ENCODE peak calls at places on chromosome X, in ten cellular contexts. V is MM.1S; J is fibroblast of the aortic adventitia; O is astrocyte of the spinal cord; D is right atrium auricular region; Q is ovary; G is Peyer's patch; M is fibroblast of mammary gland; I is CD8-positive, alpha-beta T cell; R is A549. H is an unnamed sample.

GRCh38 chrX:115413246-115413878 is 123.8 kb downstream of the LUZP4 start:
- DNase-seq in V (no peak), J (no peak), O (peak), D (no peak), Q (no peak), G (no peak), M (no peak), I (no peak), R (no peak), H (no peak)

GRCh38 chrX:108199691-108200090 is 108.1 kb downstream of the ATG4A start:
- DNase-seq in V (peak), J (peak), O (peak), D (no peak), Q (no peak), G (no peak), M (peak), I (no peak), R (peak), H (no peak)

GRCh38 chrX:63513825-63514574 is 162.9 kb upstream of the SPIN4 start:
- DNase-seq in V (no peak), J (peak), O (peak), D (no peak), Q (no peak), G (no peak), M (peak), I (no peak), R (no peak), H (no peak)

GRCh38 chrX:87583679-87584078 is 66.1 kb downstream of the KLHL4 start:
- DNase-seq in V (peak), J (peak), O (no peak), D (no peak), Q (no peak), G (no peak), M (peak), I (no peak), R (no peak), H (no peak)

GRCh38 chrX:112851161-112851779 is 10.6 kb upstream of the AMOT start:
- DNase-seq in V (peak), J (peak), O (no peak), D (no peak), Q (no peak), G (no peak), M (no peak), I (no peak), R (no peak), H (no peak)

GRCh38 chrX:118974908-118975671 is 672 bp downstream of the LONRF3 start:
- DNase-seq in V (peak), J (no peak), O (no peak), D (no peak), Q (peak), G (peak), M (no peak), I (peak), R (no peak), H (no peak)

GRCh38 chrX:29478336-29479069 is 736.9 kb upstream of the MAGEB2 start:
- DNase-seq in V (peak), J (peak), O (peak), D (no peak), Q (no peak), G (no peak), M (peak), I (no peak), R (peak), H (no peak)

GRCh38 chrX:96407501-96407900 is 277.1 kb upstream of the DIAPH2 start:
- DNase-seq in V (no peak), J (peak), O (peak), D (no peak), Q (no peak), G (no peak), M (peak), I (no peak), R (peak), H (no peak)

GRCh38 chrX:38489341-38489740 is 72.0 kb upstream of the TSPAN7 start:
- DNase-seq in V (no peak), J (no peak), O (no peak), D (no peak), Q (no peak), G (no peak), M (no peak), I (no peak), R (no peak), H (no peak)

GRCh38 chrX:131841496-131842410 is 181.3 kb upstream of the STK26 start:
- DNase-seq in V (peak), J (peak), O (peak), D (no peak), Q (no peak), G (peak), M (peak), I (peak), R (peak), H (no peak)

GRCh38 chrX:126030021-126030420 is 136.1 kb downstream of the DCAF12L2 start:
- DNase-seq in V (no peak), J (no peak), O (no peak), D (no peak), Q (no peak), G (no peak), M (no peak), I (no peak), R (no peak), H (no peak)

GRCh38 chrX:2220829-2221567 is 279.8 kb downstream of the DHRSX start:
- DNase-seq in V (no peak), J (no peak), O (no peak), D (no peak), Q (no peak), G (no peak), M (no peak), I (no peak), R (no peak), H (no peak)

GRCh38 chrX:154779261-154779660 is 16.6 kb downstream of the DKC1 start:
- DNase-seq in V (no peak), J (peak), O (peak), D (no peak), Q (no peak), G (no peak), M (peak), I (no peak), R (no peak), H (no peak)

GRCh38 chrX:102712967-102713677 is 874 bp downstream of the GPRASP2 start:
- DNase-seq in V (no peak), J (peak), O (peak), D (peak), Q (peak), G (peak), M (peak), I (no peak), R (peak), H (no peak)

GRCh38 chrX:103585421-103586313 is at the start of gene TCEAL4:
- DNase-seq in V (peak), J (peak), O (no peak), D (no peak), Q (peak), G (peak), M (peak), I (peak), R (peak), H (no peak)

GRCh38 chrX:141897690-141898089 is 6.0 kb upstream of the MAGEC1 start:
- DNase-seq in V (no peak), J (no peak), O (no peak), D (no peak), Q (no peak), G (no peak), M (no peak), I (no peak), R (no peak), H (no peak)

GRCh38 chrX:129700536-129700935 is 38.2 kb upstream of the XPNPEP2 start:
- DNase-seq in V (no peak), J (no peak), O (no peak), D (no peak), Q (no peak), G (no peak), M (no peak), I (no peak), R (no peak), H (no peak)

GRCh38 chrX:3346436-3347329 is at the start of gene MXRA5:
- DNase-seq in V (no peak), J (peak), O (peak), D (no peak), Q (peak), G (no peak), M (peak), I (no peak), R (no peak), H (peak)

GRCh38 chrX:38129366-38129765 is 91.3 kb downstream of the SRPX start:
- DNase-seq in V (no peak), J (no peak), O (no peak), D (no peak), Q (no peak), G (no peak), M (no peak), I (no peak), R (no peak), H (no peak)

GRCh38 chrX:123425904-123426303 is 241.8 kb downstream of the GRIA3 start:
- DNase-seq in V (no peak), J (peak), O (peak), D (no peak), Q (no peak), G (no peak), M (peak), I (no peak), R (no peak), H (no peak)

GRCh38 chrX:30504309-30504708 is 73.3 kb downstream of the TASL start:
- DNase-seq in V (peak), J (peak), O (peak), D (no peak), Q (no peak), G (no peak), M (peak), I (no peak), R (no peak), H (no peak)

GRCh38 chrX:64321507-64321906 is 73.7 kb downstream of the MTMR8 start:
- DNase-seq in V (no peak), J (no peak), O (no peak), D (no peak), Q (no peak), G (no peak), M (no peak), I (no peak), R (no peak), H (no peak)

GRCh38 chrX:22116585-22117546 is 84.7 kb downstream of the PHEX start:
- DNase-seq in V (no peak), J (no peak), O (no peak), D (no peak), Q (no peak), G (no peak), M (no peak), I (no peak), R (no peak), H (no peak)

GRCh38 chrX:120125444-120125843 is 9.7 kb upstream of the RHOXF1 start:
- DNase-seq in V (no peak), J (peak), O (no peak), D (no peak), Q (peak), G (no peak), M (peak), I (no peak), R (no peak), H (no peak)

GRCh38 chrX:102155806-102156179 is at the start of gene BEX5:
- DNase-seq in V (peak), J (no peak), O (peak), D (no peak), Q (peak), G (peak), M (peak), I (peak), R (no peak), H (peak)

DNA sequence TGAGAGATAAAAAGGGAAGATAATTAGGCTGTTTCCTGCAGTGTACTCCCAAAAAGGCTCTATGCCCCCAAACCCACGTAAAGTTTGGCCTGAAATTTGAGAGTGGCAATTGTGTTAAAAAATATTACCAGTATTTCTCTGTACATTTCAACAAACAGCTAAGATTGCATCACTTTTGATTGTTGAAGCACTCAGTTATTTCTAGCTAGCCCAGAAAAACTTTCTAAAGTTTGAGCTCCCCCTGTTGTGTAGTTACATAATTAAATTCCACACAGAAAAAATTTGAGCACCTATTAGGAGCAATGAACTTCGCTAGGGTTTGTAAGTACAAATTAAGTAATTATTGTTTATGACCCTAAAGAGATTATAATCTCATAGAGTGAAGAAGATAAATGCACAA is 109.4 kb downstream of the DLG3 start:
- DNase-seq in V (peak), J (peak), O (peak), D (no peak), Q (no peak), G (no peak), M (peak), I (no peak), R (peak), H (peak)
- H3K4me3 ChIP-seq in V (peak), J (no peak), O (no peak), D (no peak), Q (no peak), G (no peak), M (no peak), I (no peak), R (no peak), H (no peak)

GRCh38 chrX:153778684-153779101 is 2.1 kb upstream of the SRPK3 start:
- DNase-seq in V (no peak), J (no peak), O (no peak), D (no peak), Q (no peak), G (no peak), M (no peak), I (no peak), R (no peak), H (no peak)
- TF ChIP-seq CTCF in V (no peak), J (no peak), O (no peak), D (no peak), Q (no peak), G (peak), M (no peak), I (no peak), R (no peak), H (no peak)

GRCh38 chrX:71254092-71254941 is at the start of gene ZMYM3:
- DNase-seq in V (peak), J (peak), O (peak), D (peak), Q (peak), G (peak), M (peak), I (peak), R (peak), H (peak)

GRCh38 chrX:71252221-71252620 is 1.7 kb downstream of the ZMYM3 start:
- DNase-seq in V (no peak), J (no peak), O (no peak), D (no peak), Q (no peak), G (no peak), M (no peak), I (no peak), R (no peak), H (no peak)

GRCh38 chrX:71253253-71254091 is 468 bp downstream of the ZMYM3 start:
- DNase-seq in V (peak), J (peak), O (peak), D (no peak), Q (peak), G (peak), M (peak), I (peak), R (peak), H (no peak)

GRCh38 chrX:71251456-71251973 is 2.4 kb downstream of the ZMYM3 start:
- DNase-seq in V (no peak), J (no peak), O (no peak), D (no peak), Q (no peak), G (no peak), M (no peak), I (no peak), R (no peak), H (no peak)

GRCh38 chrX:71250856-71251255 is 3.1 kb downstream of the ZMYM3 start:
- DNase-seq in V (no peak), J (no peak), O (no peak), D (no peak), Q (no peak), G (no peak), M (no peak), I (no peak), R (no peak), H (no peak)
- H3K4me3 ChIP-seq in V (no peak), J (no peak), O (no peak), D (no peak), Q (no peak), G (no peak), M (no peak), I (no peak), R (no peak), H (no peak)

GRCh38 chrX:78964598-78964997 is 19.4 kb downstream of the P2RY10 start:
- DNase-seq in V (no peak), J (no peak), O (no peak), D (no peak), Q (no peak), G (no peak), M (no peak), I (no peak), R (no peak), H (no peak)
- TF ChIP-seq CTCF in V (no peak), J (no peak), O (no peak), D (no peak), Q (no peak), G (no peak), M (no peak), I (no peak), R (no peak), H (no peak)